ENCODE peak calls at places on chromosomes 3 and 15, in four cellular contexts. I is stimulated activated CD8-positive, alpha-beta memory T cell treated with anti-CD3 and anti-CD28 coated beads, Interleukin-15, amount 100 ng/mL, for 4 hours; Q is GM23338; T is AG20443. O is an unnamed sample.

GRCh38 chr3:197718904-197719303 is 17.8 kb downstream of the RUBCN start:
- DNase-seq in I (no peak), Q (no peak), T (peak), O (no peak)

GRCh38 chr3:169771651-169772529 is 1.3 kb upstream of the MYNN start:
- DNase-seq in I (no peak), Q (peak), T (peak), O (peak)

GRCh38 chr15:77830041-77830440 is 197.3 kb upstream of the LINGO1 start:
- DNase-seq in I (no peak), Q (no peak), T (peak), O (no peak)

GRCh38 chr3:11522398-11522715 is 121.4 kb downstream of the VGLL4 start:
- DNase-seq in I (no peak), Q (no peak), T (no peak), O (no peak)

GRCh38 chr15:42736793-42737528 is at the start of gene CDAN1:
- DNase-seq in I (peak), Q (peak), T (peak), O (peak)

GRCh38 chr3:81444817-81445460 is 316.5 kb downstream of the GBE1 start:
- DNase-seq in I (no peak), Q (no peak), T (no peak), O (no peak)

GRCh38 chr3:43882976-43883680 is 192.4 kb downstream of the ABHD5 start:
- DNase-seq in I (no peak), Q (no peak), T (no peak), O (no peak)

GRCh38 chr15:74851960-74852359 is 9.0 kb upstream of the ULK3 start:
- DNase-seq in I (no peak), Q (no peak), T (no peak), O (no peak)

GRCh38 chr3:58998476-58999117 is 51.2 kb downstream of the CFAP20DC start:
- DNase-seq in I (no peak), Q (no peak), T (peak), O (no peak)

GRCh38 chr3:7432610-7433009 is 571.7 kb downstream of the GRM7 start:
- DNase-seq in I (no peak), Q (no peak), T (no peak), O (no peak)